ENCODE peak calls at places on chromosomes 7 and 10, in nine cellular contexts. W is glutamatergic neuron, N is cardiac fibroblast, Z is upper lobe of right lung, V is heart left ventricle, H is cardiac muscle cell, C is BJ, S is uterus, O is A673. Y is an unnamed sample.

GRCh38 chr7:134954197-134955082 is 31.9 kb upstream of the AGBL3 start:
- DNase-seq in W (no peak), Z (no peak), C (no peak), S (no peak), H (peak), V (no peak), N (peak), O (peak), Y (no peak)

GRCh38 chr10:71635867-71636266 is 83.7 kb downstream of the C10orf105 start:
- DNase-seq in H (no peak), O (no peak), Z (no peak), W (no peak), V (no peak), N (no peak), S (no peak), C (no peak), Y (no peak)

GRCh38 chr10:131929122-131929845 is 28.5 kb downstream of the PPP2R2D start:
- DNase-seq in C (no peak), V (no peak), H (no peak), O (no peak), N (no peak), W (no peak), Z (no peak), S (no peak), Y (no peak)

GRCh38 chr7:120412665-120413064 is 139.7 kb downstream of the KCND2 start:
- DNase-seq in N (no peak), H (no peak), W (no peak), S (no peak), C (no peak), O (no peak), V (no peak), Z (no peak), Y (no peak)

GRCh38 chr7:147048864-147049263 is 932.3 kb downstream of the CNTNAP2 start:
- DNase-seq in S (no peak), H (no peak), O (no peak), C (no peak), Z (no peak), V (no peak), W (no peak), N (no peak), Y (no peak)

GRCh38 chr7:51005074-51005473 is 222.4 kb upstream of the GRB10 start:
- DNase-seq in N (no peak), Z (no peak), O (no peak), V (no peak), H (no peak), S (no peak), W (no peak), C (no peak), Y (no peak)

GRCh38 chr7:126720232-126720631 is 532.5 kb downstream of the GRM8 start:
- DNase-seq in S (no peak), C (no peak), V (no peak), Z (no peak), H (no peak), W (no peak), O (no peak), N (no peak), Y (no peak)

GRCh38 chr7:2146676-2147472 is 85.9 kb downstream of the MAD1L1 start:
- DNase-seq in O (no peak), H (no peak), Z (no peak), N (no peak), S (no peak), C (no peak), W (no peak), V (no peak), Y (no peak)

GRCh38 chr7:82017334-82017943 is 247.6 kb upstream of the HGF start:
- DNase-seq in V (no peak), C (no peak), S (no peak), W (no peak), O (peak), Z (no peak), N (peak), H (peak), Y (no peak)

GRCh38 chr10:76906221-76906620 is 731.4 kb downstream of the KCNMA1 start:
- DNase-seq in V (no peak), W (no peak), O (no peak), S (no peak), Z (no peak), H (no peak), C (no peak), N (no peak), Y (no peak)

GRCh38 chr10:101903827-101904520 is 60.4 kb upstream of the KCNIP2 start:
- DNase-seq in N (peak), Z (no peak), S (no peak), V (no peak), O (peak), C (no peak), W (peak), H (no peak), Y (no peak)

GRCh38 chr7:6175642-6176041 is 96.8 kb downstream of the CYTH3 start:
- DNase-seq in S (no peak), H (peak), O (no peak), Z (no peak), C (peak), V (no peak), W (no peak), N (peak), Y (no peak)

GRCh38 chr10:61319550-61320256 is 133.5 kb downstream of the TMEM26 start:
- DNase-seq in V (no peak), N (no peak), S (no peak), O (no peak), Z (no peak), W (no peak), H (no peak), C (no peak), Y (no peak)

GRCh38 chr7:23207029-23207428 is 25.2 kb downstream of the NUP42 start:
- DNase-seq in N (no peak), S (no peak), H (no peak), W (no peak), Z (no peak), C (no peak), V (no peak), O (no peak), Y (no peak)

GRCh38 chr10:82267014-82267413 is 392.0 kb downstream of the NRG3 start:
- DNase-seq in W (no peak), C (no peak), Z (no peak), N (peak), S (no peak), O (no peak), H (peak), V (no peak), Y (no peak)

GRCh38 chr7:117892821-117893220 is 19.6 kb upstream of the CTTNBP2 start:
- DNase-seq in C (no peak), O (no peak), W (no peak), H (no peak), V (no peak), N (no peak), S (no peak), Z (no peak), Y (no peak)

GRCh38 chr7:38548605-38549004 is 82.6 kb downstream of the AMPH start:
- DNase-seq in N (no peak), Z (no peak), C (no peak), H (no peak), V (no peak), O (no peak), S (no peak), W (no peak), Y (no peak)

GRCh38 chr7:2409745-2410414 is 6.5 kb downstream of the CHST12 start:
- DNase-seq in O (peak), V (no peak), Z (no peak), S (no peak), W (no peak), H (no peak), C (no peak), N (no peak), Y (no peak)

GRCh38 chr10:73095479-73096021 is 1.1 kb downstream of the P4HA1 start:
- DNase-seq in O (peak), N (peak), H (peak), C (no peak), W (no peak), V (peak), Z (no peak), S (peak), Y (peak)

GRCh38 chr10:7251696-7252465 is 159.0 kb downstream of the SFMBT2 start:
- DNase-seq in V (peak), S (no peak), Z (no peak), W (no peak), O (no peak), H (no peak), C (no peak), N (no peak), Y (no peak)

GRCh38 chr7:2796358-2797352 is 47.5 kb downstream of the GNA12 start:
- DNase-seq in H (peak), S (peak), Z (no peak), C (no peak), N (peak), V (peak), W (no peak), O (no peak), Y (no peak)

GRCh38 chr10:125840955-125841354 is 17.6 kb downstream of the BCCIP start:
- DNase-seq in S (no peak), Z (no peak), V (no peak), W (no peak), O (no peak), N (peak), C (no peak), H (no peak), Y (no peak)

GRCh38 chr7:96397936-96398596 is 76.2 kb upstream of the SLC25A13 start:
- DNase-seq in H (peak), W (no peak), O (no peak), N (no peak), C (no peak), S (no peak), Z (peak), V (no peak), Y (no peak)

GRCh38 chr10:73762915-73763314 is 18.7 kb downstream of the SEC24C start:
- DNase-seq in S (no peak), W (no peak), V (no peak), Z (no peak), C (no peak), N (peak), O (no peak), H (no peak), Y (no peak)

GRCh38 chr10:82811621-82812020 is 936.6 kb downstream of the NRG3 start:
- DNase-seq in N (peak), S (no peak), V (no peak), H (peak), W (peak), C (no peak), Z (no peak), O (peak), Y (peak)

GRCh38 chr7:151060113-151060415 is 675 bp downstream of the SLC4A2 start:
- DNase-seq in Z (no peak), C (no peak), W (no peak), H (no peak), O (no peak), N (no peak), S (no peak), V (no peak), Y (no peak)
- TF ChIP-seq CTCF in Z (no peak), C (no peak), W (peak), H (no peak), O (no peak), N (no peak), S (no peak), V (no peak), Y (peak)

DNA sequence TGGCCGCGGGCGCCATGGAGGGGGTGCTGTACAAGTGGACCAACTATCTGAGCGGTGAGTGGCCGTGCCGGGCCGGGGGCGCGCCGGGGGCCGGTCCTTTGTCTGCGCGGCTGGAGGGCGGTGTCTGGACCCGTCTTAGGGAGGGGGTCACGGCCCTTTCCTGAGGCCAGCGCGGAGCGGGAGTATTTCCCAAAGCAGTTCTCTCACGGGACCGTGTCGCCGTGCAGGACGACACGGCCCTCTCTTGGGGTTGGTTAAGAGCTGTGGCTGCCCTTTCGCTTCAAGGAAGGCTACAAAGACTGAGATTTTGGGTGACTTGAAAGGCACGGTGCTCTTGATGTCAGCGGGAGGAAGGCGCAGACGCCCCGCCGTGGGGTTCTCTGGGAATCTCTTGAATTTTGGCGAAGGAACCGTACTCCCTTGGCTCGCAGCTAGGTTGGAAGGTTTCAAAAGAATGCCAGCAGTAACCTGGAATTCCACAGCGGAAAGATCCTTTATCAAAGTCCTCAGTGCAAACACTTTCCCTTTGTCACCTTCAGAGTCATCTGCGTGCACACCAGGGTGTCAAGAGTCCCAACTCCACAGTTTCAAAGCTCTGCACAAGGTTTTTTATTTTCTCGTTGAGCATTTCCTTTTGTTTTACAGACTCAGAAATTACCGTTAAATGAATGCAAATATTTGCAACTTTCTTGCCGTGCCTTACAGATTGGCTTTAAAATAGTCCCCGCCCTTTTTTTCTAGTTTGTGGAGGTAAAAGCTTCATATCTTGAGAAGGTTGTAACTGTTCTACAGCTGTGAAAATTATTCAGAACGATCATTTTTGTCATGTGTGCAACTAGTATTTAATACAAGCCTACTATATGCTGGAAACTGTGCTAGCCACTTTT is 780 bp downstream of the PLEKHA8 start:
- DNase-seq in S (no peak), N (peak), W (no peak), Z (no peak), H (peak), C (no peak), O (peak), V (no peak), Y (no peak)
- TF ChIP-seq CTCF in S (no peak), N (peak), W (no peak), Z (no peak), H (peak), C (peak), O (no peak), V (no peak), Y (no peak)

GRCh38 chr7:37097276-37097675 is 351.4 kb downstream of the ELMO1 start:
- DNase-seq in C (no peak), W (no peak), V (no peak), O (no peak), Z (no peak), H (no peak), S (no peak), N (no peak), Y (no peak)
- TF ChIP-seq CTCF in C (no peak), W (no peak), V (peak), O (peak), Z (no peak), H (no peak), S (no peak), N (no peak), Y (peak)

GRCh38 chr7:136050462-136050847 is 73.3 kb upstream of the MTPN start:
- DNase-seq in W (no peak), C (no peak), V (no peak), N (no peak), O (no peak), Z (no peak), H (no peak), S (no peak), Y (no peak)
- TF ChIP-seq CTCF in W (no peak), C (no peak), V (no peak), N (no peak), O (no peak), Z (no peak), H (no peak), S (no peak), Y (no peak)

GRCh38 chr7:102248081-102248455 is 38.6 kb upstream of the SH2B2 start:
- DNase-seq in W (no peak), O (no peak), V (no peak), Z (no peak), C (no peak), S (no peak), N (no peak), H (no peak), Y (no peak)

GRCh38 chr7:102251531-102252372 is 34.9 kb upstream of the SH2B2 start:
- DNase-seq in H (no peak), C (no peak), O (no peak), W (no peak), S (no peak), N (no peak), V (no peak), Z (no peak), Y (no peak)

GRCh38 chr7:102252373-102252982 is 34.2 kb upstream of the SH2B2 start:
- DNase-seq in C (no peak), O (no peak), H (no peak), S (no peak), N (no peak), Z (no peak), W (no peak), V (no peak), Y (no peak)

GRCh38 chr7:102244601-102245000 is 42.1 kb upstream of the SH2B2 start:
- DNase-seq in V (no peak), O (no peak), W (no peak), S (no peak), Z (no peak), C (no peak), H (no peak), N (no peak), Y (no peak)

GRCh38 chr7:102248456-102249395 is 37.9 kb upstream of the SH2B2 start:
- DNase-seq in Z (no peak), V (no peak), N (no peak), W (no peak), H (no peak), C (no peak), O (no peak), S (no peak), Y (peak)
- TF ChIP-seq CTCF in Z (no peak), V (no peak), N (no peak), W (no peak), H (no peak), C (no peak), O (no peak), S (no peak), Y (no peak)

GRCh38 chr7:25831901-25832411 is 320.0 kb upstream of the NFE2L3 start:
- DNase-seq in Z (no peak), S (no peak), V (no peak), N (no peak), H (no peak), W (no peak), C (no peak), O (no peak), Y (no peak)
- TF ChIP-seq CTCF in Z (no peak), S (no peak), V (no peak), N (no peak), H (no peak), W (no peak), C (no peak), O (no peak), Y (no peak)

DNA sequence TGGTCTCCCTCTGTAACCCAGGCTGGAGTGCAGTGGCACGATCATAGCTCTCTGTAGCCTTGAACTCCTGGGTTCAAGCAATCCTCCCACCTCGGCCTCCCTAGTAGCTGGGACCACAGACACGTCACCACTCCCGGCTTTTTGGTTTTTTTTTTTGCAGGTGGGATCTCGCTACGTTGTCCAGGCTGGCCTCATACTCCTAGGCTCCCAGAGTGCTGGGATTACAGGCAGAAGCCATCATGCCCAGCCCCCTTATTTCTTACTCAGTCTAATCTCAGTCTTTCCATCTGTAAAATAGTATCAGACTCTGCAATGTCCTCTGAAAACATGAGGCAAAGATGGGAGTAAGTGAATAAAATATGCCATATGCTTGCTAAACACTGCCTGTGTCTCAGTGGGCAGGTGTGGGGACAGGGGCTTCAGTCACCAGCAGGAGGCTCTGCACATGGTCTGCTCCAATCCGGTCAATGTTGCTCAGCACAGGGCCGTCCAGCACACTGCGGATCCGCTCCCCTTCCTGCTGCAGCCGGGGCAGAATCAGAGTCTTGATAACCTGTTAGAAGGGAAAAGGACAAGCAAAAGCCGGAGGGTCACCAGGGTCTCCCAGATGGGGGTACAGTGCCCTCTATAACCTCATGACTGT is 8.2 kb downstream of the AP4M1 start:
- DNase-seq in S (no peak), W (no peak), O (no peak), Z (no peak), N (no peak), C (no peak), V (no peak), H (no peak), Y (no peak)
- TF ChIP-seq CTCF in S (no peak), W (no peak), O (peak), Z (no peak), N (no peak), C (peak), V (no peak), H (no peak), Y (no peak)

GRCh38 chr7:55273186-55273980 is 91.8 kb upstream of the LANCL2 start:
- DNase-seq in Z (no peak), V (no peak), O (no peak), N (no peak), S (no peak), H (no peak), W (no peak), C (no peak), Y (no peak)

GRCh38 chr7:55272328-55272727 is 92.8 kb upstream of the LANCL2 start:
- DNase-seq in H (no peak), N (no peak), C (no peak), W (no peak), O (no peak), V (no peak), Z (no peak), S (no peak), Y (no peak)

GRCh38 chr7:55274156-55274555 is 91.0 kb upstream of the LANCL2 start:
- DNase-seq in C (no peak), O (no peak), V (no peak), H (no peak), W (no peak), N (no peak), Z (no peak), S (no peak), Y (no peak)

GRCh38 chr7:55271661-55272060 is 93.5 kb upstream of the LANCL2 start:
- DNase-seq in H (no peak), O (no peak), Z (no peak), C (no peak), N (no peak), W (no peak), V (no peak), S (no peak), Y (no peak)

GRCh38 chr7:55271069-55271468 is 94.1 kb upstream of the LANCL2 start:
- DNase-seq in V (no peak), C (no peak), N (peak), W (no peak), H (peak), Z (no peak), O (peak), S (no peak), Y (no peak)
- TF ChIP-seq CTCF in V (peak), C (peak), N (peak), W (no peak), H (peak), Z (no peak), O (peak), S (no peak), Y (no peak)

GRCh38 chr10:43419997-43420368 is 11.0 kb upstream of the HNRNPF start:
- DNase-seq in O (no peak), V (no peak), Z (no peak), H (no peak), S (no peak), N (no peak), C (no peak), W (no peak), Y (no peak)

GRCh38 chr10:43421519-43421918 is 12.5 kb upstream of the HNRNPF start:
- DNase-seq in N (peak), O (no peak), S (no peak), V (no peak), W (no peak), C (no peak), Z (no peak), H (peak), Y (no peak)

GRCh38 chr10:43417950-43418768 is 9.2 kb upstream of the HNRNPF start:
- DNase-seq in N (no peak), C (no peak), H (peak), Z (no peak), W (no peak), O (no peak), S (no peak), V (no peak), Y (no peak)

GRCh38 chr10:43421201-43421507 is 12.2 kb upstream of the HNRNPF start:
- DNase-seq in W (no peak), O (no peak), C (no peak), N (no peak), H (no peak), Z (no peak), V (no peak), S (no peak), Y (no peak)

GRCh38 chr10:43420369-43421200 is 11.6 kb upstream of the HNRNPF start:
- DNase-seq in O (peak), W (peak), V (peak), S (peak), N (peak), Z (peak), C (peak), H (peak), Y (peak)
- TF ChIP-seq CTCF in O (peak), W (no peak), V (peak), S (peak), N (no peak), Z (peak), C (peak), H (no peak), Y (no peak)

DNA sequence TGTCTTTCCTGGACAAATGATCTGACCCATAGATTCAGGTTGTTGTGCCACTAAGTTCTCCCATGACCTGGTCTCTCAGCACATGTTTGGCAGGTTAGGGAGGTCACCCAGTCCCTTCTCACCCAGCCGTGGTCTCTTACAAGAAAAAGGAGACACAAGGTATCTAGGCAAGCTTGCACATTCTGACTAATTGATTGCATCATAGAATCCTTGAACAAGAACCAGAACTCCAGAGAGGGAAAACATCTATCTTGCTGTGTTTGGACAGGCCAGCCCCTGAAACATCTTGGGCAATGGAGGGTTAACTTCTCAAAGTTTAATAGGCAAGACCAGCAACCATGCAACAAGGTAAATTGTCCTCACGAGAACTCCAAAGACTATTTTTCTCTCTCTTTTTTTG is 8.5 kb upstream of the HK1 start:
- DNase-seq in C (no peak), S (no peak), V (no peak), W (no peak), H (peak), O (no peak), N (peak), Z (no peak), Y (no peak)
- TF ChIP-seq CTCF in C (no peak), S (no peak), V (no peak), W (no peak), H (no peak), O (no peak), N (no peak), Z (no peak), Y (no peak)